ENCODE peak calls at places on chromosomes 16 and 17, in five cellular contexts. One of them, this sample, is unnamed.

GRCh38 chr17:27457731-27458523 is 1.7 kb downstream of the KSR1 start:
- DNase-seq in mesenchymal stem cell: peak; percentile 50
- DNase-seq in H1: no peak
- DNase-seq in IMR-90: peak; percentile 53
- DNase-seq in mesendoderm: peak; percentile 62
- DNase-seq in this sample: peak; percentile 33

GRCh38 chr17:6843241-6843890 is 11.8 kb upstream of the TEKT1 start:
- DNase-seq in mesenchymal stem cell: peak; percentile 54
- DNase-seq in mesendoderm: peak; percentile 53
- DNase-seq in H1: no peak
- DNase-seq in IMR-90: peak; percentile 52
- DNase-seq in this sample: peak; percentile 27

GRCh38 chr16:29899516-29900101 is at the start of gene SEZ6L2:
- DNase-seq in H1: peak; percentile 95
- DNase-seq in mesendoderm: peak; percentile 99
- DNase-seq in mesenchymal stem cell: peak; percentile 97
- DNase-seq in IMR-90: peak; percentile 86
- DNase-seq in this sample: peak; percentile 84

GRCh38 chr17:39527220-39527813 is 66.0 kb downstream of the CDK12 start:
- DNase-seq in mesendoderm: peak; percentile 67
- DNase-seq in H1: no peak
- DNase-seq in IMR-90: no peak
- DNase-seq in mesenchymal stem cell: peak; percentile 30
- DNase-seq in this sample: no peak

GRCh38 chr17:8268550-8269298 is 19.6 kb downstream of the PFAS start:
- DNase-seq in mesenchymal stem cell: no peak
- DNase-seq in H1: no peak
- DNase-seq in IMR-90: no peak
- DNase-seq in mesendoderm: no peak
- DNase-seq in this sample: no peak

GRCh38 chr16:68972008-68972407 is 128.7 kb downstream of the TANGO6 start:
- DNase-seq in mesendoderm: peak; percentile 55
- DNase-seq in H1: peak; percentile 59
- DNase-seq in IMR-90: no peak
- DNase-seq in mesenchymal stem cell: no peak
- DNase-seq in this sample: no peak

GRCh38 chr17:58156839-58157803 is 8.9 kb downstream of the OR4D1 start:
- DNase-seq in H1: peak; percentile 78
- DNase-seq in mesendoderm: peak; percentile 75
- DNase-seq in mesenchymal stem cell: peak; percentile 3
- DNase-seq in IMR-90: no peak
- DNase-seq in this sample: peak; percentile 48

GRCh38 chr17:9432867-9433495 is 142.6 kb downstream of the STX8 start:
- DNase-seq in IMR-90: peak; percentile 33
- DNase-seq in mesenchymal stem cell: no peak
- DNase-seq in H1: no peak
- DNase-seq in mesendoderm: no peak
- DNase-seq in this sample: no peak

GRCh38 chr16:46743232-46743719 is 4.9 kb downstream of the MYLK3 start:
- DNase-seq in mesenchymal stem cell: peak; percentile 26
- DNase-seq in H1: no peak
- DNase-seq in IMR-90: peak; percentile 28
- DNase-seq in mesendoderm: peak; percentile 84
- DNase-seq in this sample: no peak

GRCh38 chr17:52666264-52666663 is 507.8 kb upstream of the CA10 start:
- DNase-seq in IMR-90: no peak
- DNase-seq in mesenchymal stem cell: no peak
- DNase-seq in mesendoderm: no peak
- DNase-seq in H1: no peak
- DNase-seq in this sample: no peak

GRCh38 chr17:35554668-35555067 is 6.0 kb downstream of the SLFN14 start:
- DNase-seq in IMR-90: no peak
- DNase-seq in mesenchymal stem cell: no peak
- DNase-seq in H1: no peak
- DNase-seq in mesendoderm: no peak
- DNase-seq in this sample: no peak

GRCh38 chr16:57522960-57523359 is 13.4 kb downstream of the CCDC102A start:
- DNase-seq in IMR-90: no peak
- DNase-seq in mesenchymal stem cell: no peak
- DNase-seq in H1: no peak
- DNase-seq in mesendoderm: no peak
- DNase-seq in this sample: no peak

GRCh38 chr17:75244133-75244866 is 17.1 kb downstream of the GGA3 start:
- DNase-seq in IMR-90: no peak
- DNase-seq in H1: no peak
- DNase-seq in mesenchymal stem cell: no peak
- DNase-seq in mesendoderm: no peak
- DNase-seq in this sample: no peak

GRCh38 chr16:3008749-3009088 is 4.0 kb upstream of the CLDN9 start:
- DNase-seq in IMR-90: no peak
- DNase-seq in mesenchymal stem cell: no peak
- DNase-seq in H1: no peak
- DNase-seq in mesendoderm: no peak
- DNase-seq in this sample: no peak

GRCh38 chr16:3010510-3010909 is 2.2 kb upstream of the CLDN9 start:
- DNase-seq in mesendoderm: no peak
- DNase-seq in mesenchymal stem cell: no peak
- DNase-seq in H1: no peak
- DNase-seq in IMR-90: no peak
- DNase-seq in this sample: no peak

GRCh38 chr16:3009568-3010390 is 2.9 kb upstream of the CLDN9 start:
- DNase-seq in mesendoderm: peak; percentile 97
- DNase-seq in IMR-90: peak; percentile 9
- DNase-seq in mesenchymal stem cell: peak; percentile 30
- DNase-seq in H1: peak; percentile 88
- DNase-seq in this sample: no peak

GRCh38 chr16:3007059-3007956 is 5.4 kb upstream of the CLDN9 start:
- DNase-seq in H1: no peak
- DNase-seq in mesenchymal stem cell: no peak
- DNase-seq in IMR-90: no peak
- DNase-seq in mesendoderm: peak; percentile 47
- DNase-seq in this sample: no peak

GRCh38 chr16:3007957-3008748 is 4.6 kb upstream of the CLDN9 start:
- DNase-seq in mesendoderm: peak; percentile 97
- DNase-seq in mesenchymal stem cell: no peak
- DNase-seq in IMR-90: no peak
- DNase-seq in H1: peak; percentile 89
- DNase-seq in this sample: no peak
- H2BK120ac ChIP-seq in mesendoderm: peak overlapping the region; percentile 64
- H2BK120ac ChIP-seq in mesenchymal stem cell: no peak overlapping the region
- H2BK120ac ChIP-seq in IMR-90: no peak overlapping the region
- H2BK120ac ChIP-seq in H1: peak overlapping the region; percentile 96
- H2BK120ac ChIP-seq in this sample: no peak overlapping the region

GRCh38 chr16:2090481-2090797 is 42.7 kb downstream of the TSC2 start:
- DNase-seq in IMR-90: no peak
- DNase-seq in H1: no peak
- DNase-seq in mesenchymal stem cell: no peak
- DNase-seq in mesendoderm: no peak
- DNase-seq in this sample: no peak

GRCh38 chr16:2091722-2092620 is 43.7 kb downstream of the PKD1 start:
- DNase-seq in mesendoderm: peak; percentile 33
- DNase-seq in IMR-90: no peak
- DNase-seq in mesenchymal stem cell: peak; percentile 13
- DNase-seq in H1: peak; percentile 71
- DNase-seq in this sample: no peak

GRCh38 chr16:2089676-2090480 is 42.1 kb downstream of the TSC2 start:
- DNase-seq in H1: no peak
- DNase-seq in mesenchymal stem cell: no peak
- DNase-seq in IMR-90: no peak
- DNase-seq in mesendoderm: no peak
- DNase-seq in this sample: peak; percentile 9

GRCh38 chr16:2092866-2093265 is 42.8 kb downstream of the PKD1 start:
- DNase-seq in mesendoderm: no peak
- DNase-seq in IMR-90: no peak
- DNase-seq in H1: no peak
- DNase-seq in mesenchymal stem cell: no peak
- DNase-seq in this sample: no peak

GRCh38 chr16:2090819-2091721 is 43.3 kb downstream of the TSC2 start:
- DNase-seq in IMR-90: no peak
- DNase-seq in H1: peak; percentile 97
- DNase-seq in mesendoderm: peak; percentile 88
- DNase-seq in mesenchymal stem cell: peak; percentile 79
- DNase-seq in this sample: peak; percentile 87
- H3K18ac ChIP-seq in IMR-90: no peak overlapping the region
- H3K18ac ChIP-seq in H1: peak overlapping the region; percentile 32
- H3K18ac ChIP-seq in mesendoderm: no peak overlapping the region
- H3K18ac ChIP-seq in mesenchymal stem cell: peak overlapping the region; percentile 75
- H3K18ac ChIP-seq in this sample: peak overlapping the region; percentile 99

GRCh38 chr17:78325076-78325712 is 34.7 kb downstream of the SOCS3 start:
- DNase-seq in IMR-90: peak; percentile 61
- DNase-seq in mesendoderm: peak; percentile 62
- DNase-seq in mesenchymal stem cell: peak; percentile 91
- DNase-seq in H1: no peak
- DNase-seq in this sample: no peak
- H3K4me3 ChIP-seq in IMR-90: no peak overlapping the region
- H3K4me3 ChIP-seq in mesendoderm: no peak overlapping the region
- H3K4me3 ChIP-seq in mesenchymal stem cell: peak overlapping the region; percentile 64
- H3K4me3 ChIP-seq in H1: no peak overlapping the region
- H3K4me3 ChIP-seq in this sample: no peak overlapping the region

DNA sequence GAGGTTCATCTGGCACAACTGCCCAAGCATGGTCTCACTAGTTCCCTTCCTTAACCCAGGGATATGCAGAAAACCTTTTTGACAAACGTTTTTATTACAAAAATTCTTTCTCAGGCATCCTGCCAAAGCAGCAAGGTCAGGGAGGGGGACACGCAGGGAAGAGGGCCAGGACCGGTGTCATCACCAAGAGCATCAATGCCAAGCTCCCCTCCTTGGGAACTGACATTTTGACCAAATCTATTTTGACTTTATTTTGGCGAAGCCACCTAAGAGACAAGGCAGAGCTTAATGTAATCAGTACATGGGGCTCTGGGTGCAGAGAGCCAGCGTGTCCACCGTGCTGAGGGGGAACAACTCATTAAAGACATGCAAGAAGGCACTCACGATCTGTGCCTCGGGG is 265.2 kb downstream of the CBLN1 start:
- DNase-seq in H1: peak; percentile 38
- DNase-seq in mesendoderm: no peak
- DNase-seq in mesenchymal stem cell: no peak
- DNase-seq in IMR-90: no peak
- DNase-seq in this sample: no peak
- H2BK120ac ChIP-seq in H1: no peak overlapping the region
- H2BK120ac ChIP-seq in mesendoderm: no peak overlapping the region
- H2BK120ac ChIP-seq in mesenchymal stem cell: no peak overlapping the region
- H2BK120ac ChIP-seq in IMR-90: no peak overlapping the region
- H2BK120ac ChIP-seq in this sample: no peak overlapping the region

GRCh38 chr17:4858880-4859260 is 25.7 kb downstream of the MINK1 start:
- DNase-seq in IMR-90: peak; percentile 27
- DNase-seq in mesenchymal stem cell: no peak
- DNase-seq in mesendoderm: peak; percentile 51
- DNase-seq in H1: no peak
- DNase-seq in this sample: no peak
- H3K18ac ChIP-seq in IMR-90: no peak overlapping the region
- H3K18ac ChIP-seq in mesenchymal stem cell: no peak overlapping the region
- H3K18ac ChIP-seq in mesendoderm: peak overlapping the region; percentile 28
- H3K18ac ChIP-seq in H1: peak overlapping the region; percentile 85
- H3K18ac ChIP-seq in this sample: peak overlapping the region; percentile 13

DNA sequence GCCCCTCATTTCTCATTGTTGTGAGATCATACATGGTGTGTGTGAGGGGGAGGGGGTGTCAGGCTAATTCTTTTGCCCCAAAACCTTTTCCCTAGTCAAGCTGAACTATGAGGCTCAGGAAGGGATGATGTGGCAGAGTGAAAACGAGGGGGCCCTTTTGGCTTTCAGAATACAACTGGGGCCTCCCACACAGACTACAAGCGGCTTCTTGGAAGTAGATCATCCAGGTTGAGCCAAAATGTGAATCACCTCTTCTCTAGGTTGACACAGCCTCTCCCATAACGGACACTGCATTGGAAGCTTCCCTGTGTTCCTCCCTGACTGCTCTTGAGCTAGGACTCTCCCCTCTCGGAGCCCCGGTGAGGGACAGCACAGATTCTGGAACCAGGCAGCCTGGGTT is 2.3 kb upstream of the ALKBH5 start:
- DNase-seq in mesendoderm: no peak
- DNase-seq in H1: no peak
- DNase-seq in mesenchymal stem cell: no peak
- DNase-seq in IMR-90: peak; percentile 29
- DNase-seq in this sample: no peak
- H3K4me3 ChIP-seq in mesendoderm: no peak overlapping the region
- H3K4me3 ChIP-seq in H1: no peak overlapping the region
- H3K4me3 ChIP-seq in mesenchymal stem cell: peak overlapping the region; percentile 89
- H3K4me3 ChIP-seq in IMR-90: no peak overlapping the region
- H3K4me3 ChIP-seq in this sample: no peak overlapping the region